ENCODE peak calls at places on chromosomes 5 and 9, in eight cellular contexts. L is globus pallidus; R is ACHN; V is vagina; J is activated CD4-positive, alpha-beta T cell treated with anti-CD3 and anti-CD28 coated beads, Interleukin-2, amount 50 U/mL, for 1 hour; M is stimulated activated CD8-positive, alpha-beta memory T cell treated with anti-CD3 and anti-CD28 coated beads, Interleukin-15, amount 100 ng/mL, for 4 hours; X is effector memory CD8-positive, alpha-beta T cell; O is body of pancreas. E is an unnamed sample.

GRCh38 chr5:73229271-73229670 is 56.3 kb downstream of the TMEM174 start:
- DNase-seq in X (no peak), V (no peak), M (no peak), L (no peak), O (no peak), R (no peak), J (no peak), E (no peak)

GRCh38 chr9:95057121-95057520 is 260.4 kb downstream of the FANCC start:
- DNase-seq in L (peak), V (peak), M (no peak), O (no peak), J (no peak), X (no peak), R (no peak), E (no peak)

GRCh38 chr5:121954086-121954485 is 7.7 kb upstream of the SRFBP1 start:
- DNase-seq in V (no peak), X (no peak), L (no peak), R (no peak), M (no peak), O (no peak), J (no peak), E (no peak)

GRCh38 chr9:120545691-120546565 is 34.0 kb downstream of the CDK5RAP2 start:
- DNase-seq in L (no peak), J (no peak), O (no peak), R (no peak), X (no peak), M (no peak), V (no peak), E (no peak)

GRCh38 chr9:131757549-131757948 is 17.7 kb upstream of the RAPGEF1 start:
- DNase-seq in V (no peak), X (no peak), R (no peak), M (no peak), J (no peak), L (no peak), O (no peak), E (no peak)

GRCh38 chr5:64865662-64866061 is 96.9 kb downstream of the CWC27 start:
- DNase-seq in L (no peak), R (no peak), J (no peak), V (no peak), X (no peak), O (no peak), M (no peak), E (no peak)

GRCh38 chr9:18477121-18477705 is 3.3 kb downstream of the ADAMTSL1 start:
- DNase-seq in L (no peak), O (no peak), X (no peak), M (no peak), R (no peak), V (no peak), J (no peak), E (no peak)

GRCh38 chr9:89006308-89006707 is 15.0 kb downstream of the S1PR3 start:
- DNase-seq in V (no peak), J (no peak), O (no peak), X (no peak), M (no peak), R (no peak), L (no peak), E (no peak)

GRCh38 chr9:22214021-22214420 is 204.9 kb upstream of the CDKN2B start:
- DNase-seq in J (no peak), L (no peak), M (no peak), O (no peak), V (no peak), R (no peak), X (no peak), E (no peak)

GRCh38 chr5:80707645-80708044 is 52.9 kb upstream of the DHFR start:
- DNase-seq in M (no peak), V (no peak), O (no peak), L (no peak), X (no peak), R (peak), J (no peak), E (no peak)

GRCh38 chr5:76787237-76787636 is 31.6 kb upstream of the F2RL1 start:
- DNase-seq in V (no peak), O (peak), R (no peak), L (no peak), M (no peak), J (no peak), X (no peak), E (peak)

GRCh38 chr9:20990867-20991266 is 40.6 kb downstream of the HACD4 start:
- DNase-seq in L (peak), X (no peak), R (no peak), J (no peak), M (no peak), V (no peak), O (no peak), E (peak)

GRCh38 chr9:87497080-87497603 is 525 bp upstream of the DAPK1 start:
- DNase-seq in X (no peak), O (no peak), R (no peak), L (no peak), M (no peak), J (no peak), V (no peak), E (no peak)

GRCh38 chr9:4164356-4164755 is 135.5 kb downstream of the GLIS3 start:
- DNase-seq in X (no peak), J (no peak), M (no peak), R (no peak), V (no peak), O (no peak), L (no peak), E (no peak)

GRCh38 chr5:91224459-91224858 is 158.7 kb downstream of the ARRDC3 start:
- DNase-seq in R (peak), L (no peak), M (no peak), X (no peak), O (no peak), V (no peak), J (no peak), E (no peak)

GRCh38 chr5:88825782-88826110 is 57.2 kb downstream of the MEF2C start:
- DNase-seq in M (no peak), R (no peak), V (no peak), X (no peak), O (no peak), L (no peak), J (no peak), E (no peak)

GRCh38 chr9:37917801-37918664 is 14.1 kb upstream of the SLC25A51 start:
- DNase-seq in V (no peak), R (no peak), J (no peak), X (no peak), O (no peak), L (no peak), M (no peak), E (no peak)